ENCODE peak calls at places on chromosomes 16 and 17, in eight cellular contexts. B, W, I, V, R, P, K and C are unnamed samples.

GRCh38 chr17:78878261-78878660 is 24.7 kb downstream of the CEP295NL start:
- DNase-seq in B (no peak), W (no peak), I (no peak), V (no peak), R (no peak), P (no peak), K (no peak), C (no peak)

GRCh38 chr17:75679706-75680201 is 12.6 kb downstream of the SAP30BP start:
- DNase-seq in B (peak), W (no peak), I (no peak), V (no peak), R (no peak), P (peak), K (no peak), C (no peak)

GRCh38 chr17:31581491-31581890 is 190.0 kb downstream of the RAB11FIP4 start:
- DNase-seq in B (no peak), W (no peak), I (no peak), V (no peak), R (no peak), P (no peak), K (no peak), C (no peak)

GRCh38 chr17:67573987-67574657 is 143.6 kb upstream of the NOL11 start:
- DNase-seq in B (no peak), W (no peak), I (no peak), V (no peak), R (no peak), P (no peak), K (no peak), C (no peak)

GRCh38 chr17:77209330-77209748 is 68.6 kb downstream of the SEC14L1 start:
- DNase-seq in B (no peak), W (no peak), I (no peak), V (no peak), R (no peak), P (no peak), K (no peak), C (no peak)

GRCh38 chr16:10828851-10829331 is 10.3 kb upstream of the TVP23A start:
- DNase-seq in B (peak), W (no peak), I (peak), V (peak), R (no peak), P (peak), K (peak), C (peak)

GRCh38 chr17:66543526-66543925 is 241.1 kb downstream of the PRKCA start:
- DNase-seq in B (no peak), W (no peak), I (no peak), V (no peak), R (no peak), P (no peak), K (no peak), C (no peak)

GRCh38 chr16:1357906-1358566 is 6.3 kb downstream of the GNPTG start:
- DNase-seq in B (no peak), W (no peak), I (no peak), V (no peak), R (no peak), P (no peak), K (no peak), C (no peak)

GRCh38 chr17:29588561-29589411 is 662 bp downstream of the GIT1 start:
- DNase-seq in B (peak), W (no peak), I (no peak), V (no peak), R (no peak), P (peak), K (no peak), C (no peak)

DNA sequence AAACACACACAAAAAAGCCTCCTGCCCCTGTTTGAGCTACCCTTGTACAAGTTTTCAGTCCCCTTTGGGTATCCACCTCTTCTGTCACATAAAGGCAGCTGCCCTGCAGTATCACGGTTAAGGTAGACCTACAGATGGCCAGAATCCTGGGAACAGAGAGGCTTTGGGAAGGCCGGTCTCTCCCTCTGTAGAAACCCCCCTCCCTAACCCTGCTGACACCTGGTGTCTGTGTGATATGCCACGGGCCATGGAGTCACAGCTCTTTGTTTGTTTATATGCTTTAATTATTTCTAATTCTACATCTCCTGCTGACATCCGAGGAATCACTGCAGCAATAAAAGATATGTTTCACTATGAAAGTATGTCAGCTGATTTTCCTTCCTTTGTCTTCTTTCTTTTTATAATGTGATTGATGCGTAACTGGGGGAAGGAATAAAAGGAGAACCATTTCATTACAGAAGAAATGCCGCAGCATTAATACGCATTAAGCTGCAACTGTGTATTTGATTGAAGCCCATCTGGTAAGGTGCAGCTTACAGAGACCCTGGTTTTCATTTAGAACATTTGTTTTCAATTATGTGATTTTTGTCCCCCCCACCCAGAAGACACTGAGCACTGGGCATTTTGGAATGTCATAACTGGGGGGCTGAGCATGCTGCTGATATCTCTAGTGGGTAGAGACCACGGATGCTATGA is 142.1 kb downstream of the SLC39A11 start:
- DNase-seq in B (no peak), W (no peak), I (no peak), V (no peak), R (no peak), P (no peak), K (no peak), C (no peak)
- TF ChIP-seq CTCF in B (no peak), W (no peak), I (no peak), V (no peak), R (no peak), P (no peak), K (no peak), C (no peak)

DNA sequence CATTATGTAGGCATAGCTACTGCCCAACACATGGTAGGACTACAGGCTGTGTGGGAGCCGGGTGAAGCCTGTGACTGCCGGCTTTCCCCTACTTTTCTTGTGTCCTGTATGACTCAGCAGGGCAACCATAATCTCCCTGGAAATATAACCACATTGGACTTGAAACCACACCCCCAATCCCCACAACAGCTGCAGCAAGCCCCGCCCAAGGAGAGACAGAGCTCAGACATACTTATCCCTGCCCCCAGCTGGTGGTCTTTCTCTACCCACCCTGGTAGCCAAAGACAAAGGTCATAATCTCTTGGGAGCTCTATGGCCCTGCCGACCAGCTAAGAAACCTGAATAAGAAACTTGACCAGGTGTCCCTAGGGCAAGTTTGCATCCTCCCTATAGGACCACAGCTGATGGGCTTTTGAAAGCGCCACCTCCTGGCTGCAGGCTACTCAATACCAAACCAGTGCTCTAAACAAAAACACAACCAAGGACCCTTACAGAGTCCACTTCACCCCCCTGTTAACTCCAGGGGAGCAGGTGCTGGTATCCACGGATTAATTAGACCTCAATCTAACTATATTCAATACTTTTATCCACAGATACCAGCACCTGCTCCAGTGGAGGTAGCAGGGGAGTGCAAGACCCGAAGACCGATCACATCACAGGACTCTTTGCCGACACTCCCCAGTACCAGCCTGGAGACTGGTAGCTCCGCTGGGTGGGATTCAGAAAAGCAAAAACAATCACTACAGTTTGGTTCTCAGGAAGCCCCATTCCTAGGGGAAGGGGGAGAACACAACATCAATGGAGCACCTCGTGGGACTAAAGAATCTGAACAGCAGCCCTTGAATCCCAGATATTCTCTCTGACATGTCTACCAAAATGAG is 91.2 kb downstream of the IRX5 start:
- DNase-seq in B (peak), W (no peak), I (peak), V (peak), R (no peak), P (peak), K (no peak), C (no peak)
- TF ChIP-seq CTCF in B (no peak), W (peak), I (peak), V (no peak), R (no peak), P (no peak), K (no peak), C (no peak)

GRCh38 chr16:84672276-84673202 is 24.2 kb downstream of the KLHL36 start:
- DNase-seq in B (peak), W (no peak), I (peak), V (peak), R (peak), P (peak), K (peak), C (peak)
- TF ChIP-seq CTCF in B (peak), W (peak), I (peak), V (peak), R (peak), P (peak), K (peak), C (peak)

GRCh38 chr16:14485811-14486519 is 144.1 kb downstream of the PARN start:
- DNase-seq in B (peak), W (no peak), I (no peak), V (no peak), R (no peak), P (no peak), K (no peak), C (no peak)

GRCh38 chr16:14483819-14484385 is 146.2 kb downstream of the PARN start:
- DNase-seq in B (no peak), W (no peak), I (no peak), V (no peak), R (no peak), P (no peak), K (no peak), C (no peak)

GRCh38 chr16:14487579-14487978 is 142.5 kb downstream of the PARN start:
- DNase-seq in B (no peak), W (no peak), I (no peak), V (no peak), R (no peak), P (no peak), K (no peak), C (no peak)

GRCh38 chr16:14486520-14487303 is 143.3 kb downstream of the PARN start:
- DNase-seq in B (peak), W (peak), I (peak), V (peak), R (no peak), P (peak), K (peak), C (peak)

GRCh38 chr16:14485131-14485551 is 144.9 kb downstream of the PARN start:
- DNase-seq in B (peak), W (no peak), I (no peak), V (peak), R (no peak), P (no peak), K (no peak), C (no peak)
- TF ChIP-seq CTCF in B (no peak), W (no peak), I (no peak), V (no peak), R (no peak), P (no peak), K (no peak), C (no peak)

DNA sequence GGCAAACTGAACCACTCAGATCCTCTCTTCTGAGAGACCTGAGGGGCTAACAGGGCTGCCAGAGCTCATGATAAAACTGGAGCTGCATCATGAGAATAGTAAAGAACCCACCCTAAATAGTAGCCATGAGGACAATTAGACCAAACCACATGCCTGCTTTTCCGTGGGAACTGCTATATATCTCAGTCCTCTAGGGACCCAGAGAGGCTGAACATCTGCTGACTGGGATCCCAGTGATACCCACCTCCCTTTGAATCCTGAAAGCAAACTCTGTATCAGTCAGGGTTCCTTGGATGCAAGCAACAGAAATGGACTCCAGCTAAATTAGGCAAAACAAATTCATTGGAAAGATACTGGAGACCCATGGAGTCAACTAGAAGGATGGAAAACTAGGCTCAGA is 6.5 kb downstream of the MT1X start:
- DNase-seq in B (no peak), W (no peak), I (no peak), V (no peak), R (no peak), P (no peak), K (no peak), C (no peak)
- TF ChIP-seq CTCF in B (no peak), W (no peak), I (no peak), V (no peak), R (no peak), P (no peak), K (no peak), C (no peak)

DNA sequence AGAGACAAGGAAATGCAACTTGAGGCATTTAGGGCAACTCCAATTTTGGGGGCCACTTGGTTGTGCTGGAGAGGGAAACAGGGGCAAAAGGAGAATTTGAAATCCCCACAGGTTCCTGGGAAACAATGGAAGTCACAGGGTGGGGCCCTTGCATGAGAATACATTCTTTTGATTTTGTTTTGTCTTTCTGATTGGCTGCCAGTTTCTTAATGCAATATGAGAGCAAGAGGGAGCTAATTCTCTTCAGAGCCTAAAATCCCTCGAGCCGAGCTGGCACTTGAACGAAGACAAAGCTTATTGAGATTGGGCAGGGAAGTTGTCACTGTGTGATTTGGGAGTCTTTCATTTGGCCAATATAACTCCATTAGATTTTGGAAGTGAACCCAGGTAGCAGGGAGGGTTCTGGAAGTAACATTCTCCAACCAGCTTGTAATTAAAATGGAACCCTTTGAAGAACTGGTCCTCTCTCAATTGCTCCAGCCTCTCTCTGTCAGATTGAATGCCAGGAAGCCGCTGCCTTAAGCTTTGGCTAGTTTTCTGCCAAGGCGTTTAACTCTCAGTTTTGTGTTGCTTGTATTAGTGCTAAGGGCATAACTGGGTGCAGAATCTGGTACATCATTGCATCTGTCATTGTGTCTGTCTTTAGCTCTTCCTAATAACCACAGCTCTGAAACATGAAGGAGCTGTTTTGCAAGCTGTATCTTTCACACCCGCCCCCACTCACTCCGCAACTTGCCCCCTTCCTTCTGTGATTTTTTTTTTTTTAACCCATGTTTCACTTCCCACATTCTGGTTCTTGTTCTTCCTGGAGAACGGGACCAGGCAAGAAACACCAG is 272.0 kb downstream of the MAF start:
- DNase-seq in B (no peak), W (no peak), I (no peak), V (no peak), R (no peak), P (no peak), K (no peak), C (no peak)
- TF ChIP-seq CTCF in B (no peak), W (no peak), I (no peak), V (no peak), R (no peak), P (no peak), K (no peak), C (no peak)

DNA sequence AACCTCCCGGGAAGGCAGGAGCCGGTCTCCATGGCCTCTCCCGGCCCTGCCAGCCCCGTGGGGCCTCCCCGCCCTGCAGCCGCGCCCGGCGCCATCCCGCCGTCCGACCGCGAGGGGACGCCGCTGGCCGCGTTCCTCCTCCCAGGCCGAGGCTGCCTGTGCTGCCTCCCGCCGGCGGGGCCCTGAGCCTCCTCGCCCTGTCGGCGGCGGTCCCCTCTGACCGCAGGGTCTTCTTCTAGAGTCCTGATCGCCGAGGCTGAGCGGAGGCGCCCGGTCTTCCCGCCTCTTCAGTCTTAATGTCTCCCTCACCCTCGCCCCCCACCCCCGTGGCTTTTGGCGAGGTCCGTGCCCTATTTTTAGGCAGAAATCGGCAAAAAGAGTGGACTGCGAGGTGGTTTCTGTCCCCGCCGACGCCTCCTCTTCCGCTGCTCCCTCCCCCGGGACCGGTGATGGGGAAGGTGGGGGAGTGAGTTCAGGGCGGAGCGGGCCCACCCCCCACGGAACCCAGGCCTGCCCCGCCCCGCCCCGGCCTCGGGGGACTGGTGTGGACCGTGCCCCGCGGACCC is 794 bp upstream of the CPNE7 start:
- DNase-seq in B (peak), W (no peak), I (no peak), V (peak), R (no peak), P (peak), K (no peak), C (no peak)
- TF ChIP-seq CTCF in B (peak), W (peak), I (peak), V (peak), R (peak), P (peak), K (peak), C (peak)

GRCh38 chr17:11391134-11391533 is 150.1 kb downstream of the SHISA6 start:
- DNase-seq in B (no peak), W (no peak), I (no peak), V (no peak), R (no peak), P (no peak), K (no peak), C (no peak)
- TF ChIP-seq CTCF in B (no peak), W (peak), I (no peak), V (no peak), R (no peak), P (no peak), K (no peak), C (no peak)

GRCh38 chr17:36837616-36838272 is 99.5 kb upstream of the LHX1 start:
- DNase-seq in B (no peak), W (no peak), I (no peak), V (no peak), R (no peak), P (no peak), K (no peak), C (no peak)
- TF ChIP-seq CTCF in B (no peak), W (peak), I (peak), V (no peak), R (no peak), P (no peak), K (no peak), C (no peak)